ENCODE peak calls at places on chromosomes 11 and 22, in ten cellular contexts. One of them, this sample, is unnamed.

GRCh38 chr11:120054753-120055045 is 83.2 kb downstream of the TRIM29 start:
- DNase-seq in GF-D8: no peak
- DNase-seq in activated effector memory CD4-positive, alpha-beta T cell treated with anti-CD3 and anti-CD28 coated beads, Interleukin-2, amount 50 U/mL, for 16 hours: no peak
- DNase-seq in fibroblast of mammary gland: no peak
- DNase-seq in PC-9: no peak
- DNase-seq in dermis blood vessel endothelial cell: no peak
- DNase-seq in NCI-H1105: no peak
- DNase-seq in sciatic nerve: no peak
- DNase-seq in left colon: no peak
- DNase-seq in iris pigment epithelial cell: no peak
- DNase-seq in this sample: no peak

GRCh38 chr22:38815844-38816243 is 21.9 kb upstream of the DNAL4 start:
- DNase-seq in dermis blood vessel endothelial cell: no peak
- DNase-seq in PC-9: no peak
- DNase-seq in left colon: no peak
- DNase-seq in iris pigment epithelial cell: no peak
- DNase-seq in GF-D8: no peak
- DNase-seq in NCI-H1105: no peak
- DNase-seq in fibroblast of mammary gland: no peak
- DNase-seq in activated effector memory CD4-positive, alpha-beta T cell treated with anti-CD3 and anti-CD28 coated beads, Interleukin-2, amount 50 U/mL, for 16 hours: no peak
- DNase-seq in sciatic nerve: no peak
- DNase-seq in this sample: no peak

GRCh38 chr11:72629266-72629665 is 45.0 kb downstream of the PDE2A start:
- DNase-seq in PC-9: peak
- DNase-seq in left colon: peak
- DNase-seq in sciatic nerve: no peak
- DNase-seq in dermis blood vessel endothelial cell: no peak
- DNase-seq in GF-D8: no peak
- DNase-seq in iris pigment epithelial cell: no peak
- DNase-seq in fibroblast of mammary gland: no peak
- DNase-seq in activated effector memory CD4-positive, alpha-beta T cell treated with anti-CD3 and anti-CD28 coated beads, Interleukin-2, amount 50 U/mL, for 16 hours: no peak
- DNase-seq in NCI-H1105: no peak
- DNase-seq in this sample: no peak

GRCh38 chr11:6603287-6604080 is at the start of the genes ILK and RRP8:
- DNase-seq in activated effector memory CD4-positive, alpha-beta T cell treated with anti-CD3 and anti-CD28 coated beads, Interleukin-2, amount 50 U/mL, for 16 hours: peak
- DNase-seq in iris pigment epithelial cell: peak
- DNase-seq in sciatic nerve: peak
- DNase-seq in GF-D8: peak
- DNase-seq in PC-9: peak
- DNase-seq in left colon: peak
- DNase-seq in dermis blood vessel endothelial cell: peak
- DNase-seq in NCI-H1105: peak
- DNase-seq in fibroblast of mammary gland: peak
- DNase-seq in this sample: peak

GRCh38 chr11:74754507-74755255 is 6.0 kb downstream of the RNF169 start:
- DNase-seq in dermis blood vessel endothelial cell: peak
- DNase-seq in GF-D8: no peak
- DNase-seq in left colon: no peak
- DNase-seq in fibroblast of mammary gland: peak
- DNase-seq in activated effector memory CD4-positive, alpha-beta T cell treated with anti-CD3 and anti-CD28 coated beads, Interleukin-2, amount 50 U/mL, for 16 hours: no peak
- DNase-seq in PC-9: peak
- DNase-seq in NCI-H1105: no peak
- DNase-seq in sciatic nerve: no peak
- DNase-seq in iris pigment epithelial cell: peak
- DNase-seq in this sample: no peak

GRCh38 chr11:109984634-109985289 is 108.4 kb upstream of the ZC3H12C start:
- DNase-seq in PC-9: no peak
- DNase-seq in dermis blood vessel endothelial cell: no peak
- DNase-seq in NCI-H1105: no peak
- DNase-seq in iris pigment epithelial cell: no peak
- DNase-seq in sciatic nerve: no peak
- DNase-seq in left colon: no peak
- DNase-seq in GF-D8: peak
- DNase-seq in fibroblast of mammary gland: no peak
- DNase-seq in activated effector memory CD4-positive, alpha-beta T cell treated with anti-CD3 and anti-CD28 coated beads, Interleukin-2, amount 50 U/mL, for 16 hours: no peak
- DNase-seq in this sample: no peak

GRCh38 chr11:119652907-119653659 is 75.9 kb downstream of the NECTIN1 start:
- DNase-seq in iris pigment epithelial cell: no peak
- DNase-seq in GF-D8: no peak
- DNase-seq in NCI-H1105: no peak
- DNase-seq in sciatic nerve: no peak
- DNase-seq in PC-9: no peak
- DNase-seq in dermis blood vessel endothelial cell: no peak
- DNase-seq in activated effector memory CD4-positive, alpha-beta T cell treated with anti-CD3 and anti-CD28 coated beads, Interleukin-2, amount 50 U/mL, for 16 hours: no peak
- DNase-seq in left colon: no peak
- DNase-seq in fibroblast of mammary gland: no peak
- DNase-seq in this sample: no peak

GRCh38 chr11:33500865-33501479 is 199.7 kb downstream of the C11orf91 start:
- DNase-seq in NCI-H1105: no peak
- DNase-seq in PC-9: no peak
- DNase-seq in sciatic nerve: no peak
- DNase-seq in fibroblast of mammary gland: peak
- DNase-seq in dermis blood vessel endothelial cell: peak
- DNase-seq in activated effector memory CD4-positive, alpha-beta T cell treated with anti-CD3 and anti-CD28 coated beads, Interleukin-2, amount 50 U/mL, for 16 hours: no peak
- DNase-seq in iris pigment epithelial cell: peak
- DNase-seq in GF-D8: no peak
- DNase-seq in left colon: peak
- DNase-seq in this sample: no peak

GRCh38 chr11:412641-413119 is 2.1 kb downstream of the SIGIRR start:
- DNase-seq in activated effector memory CD4-positive, alpha-beta T cell treated with anti-CD3 and anti-CD28 coated beads, Interleukin-2, amount 50 U/mL, for 16 hours: no peak
- DNase-seq in PC-9: no peak
- DNase-seq in fibroblast of mammary gland: no peak
- DNase-seq in sciatic nerve: no peak
- DNase-seq in dermis blood vessel endothelial cell: no peak
- DNase-seq in NCI-H1105: no peak
- DNase-seq in iris pigment epithelial cell: no peak
- DNase-seq in GF-D8: no peak
- DNase-seq in left colon: no peak
- DNase-seq in this sample: no peak

GRCh38 chr22:42553475-42554361 is at the start of gene SERHL2:
- DNase-seq in activated effector memory CD4-positive, alpha-beta T cell treated with anti-CD3 and anti-CD28 coated beads, Interleukin-2, amount 50 U/mL, for 16 hours: peak
- DNase-seq in fibroblast of mammary gland: peak
- DNase-seq in NCI-H1105: peak
- DNase-seq in PC-9: peak
- DNase-seq in GF-D8: no peak
- DNase-seq in left colon: peak
- DNase-seq in iris pigment epithelial cell: peak
- DNase-seq in dermis blood vessel endothelial cell: peak
- DNase-seq in sciatic nerve: peak
- DNase-seq in this sample: peak

GRCh38 chr11:119741369-119742262 is 12.6 kb upstream of the NECTIN1 start:
- DNase-seq in PC-9: peak
- DNase-seq in left colon: peak
- DNase-seq in activated effector memory CD4-positive, alpha-beta T cell treated with anti-CD3 and anti-CD28 coated beads, Interleukin-2, amount 50 U/mL, for 16 hours: peak
- DNase-seq in NCI-H1105: no peak
- DNase-seq in fibroblast of mammary gland: no peak
- DNase-seq in dermis blood vessel endothelial cell: peak
- DNase-seq in sciatic nerve: peak
- DNase-seq in GF-D8: no peak
- DNase-seq in iris pigment epithelial cell: no peak
- DNase-seq in this sample: peak

GRCh38 chr11:106961518-106961917 is 56.8 kb downstream of the GUCY1A2 start:
- DNase-seq in NCI-H1105: no peak
- DNase-seq in activated effector memory CD4-positive, alpha-beta T cell treated with anti-CD3 and anti-CD28 coated beads, Interleukin-2, amount 50 U/mL, for 16 hours: no peak
- DNase-seq in fibroblast of mammary gland: peak
- DNase-seq in iris pigment epithelial cell: peak
- DNase-seq in dermis blood vessel endothelial cell: peak
- DNase-seq in left colon: no peak
- DNase-seq in sciatic nerve: no peak
- DNase-seq in PC-9: no peak
- DNase-seq in GF-D8: no peak
- DNase-seq in this sample: no peak

GRCh38 chr11:19713221-19714092 is 820 bp downstream of the NAV2 start:
- DNase-seq in NCI-H1105: no peak
- DNase-seq in sciatic nerve: no peak
- DNase-seq in iris pigment epithelial cell: peak
- DNase-seq in GF-D8: no peak
- DNase-seq in activated effector memory CD4-positive, alpha-beta T cell treated with anti-CD3 and anti-CD28 coated beads, Interleukin-2, amount 50 U/mL, for 16 hours: peak
- DNase-seq in left colon: peak
- DNase-seq in dermis blood vessel endothelial cell: peak
- DNase-seq in fibroblast of mammary gland: no peak
- DNase-seq in PC-9: no peak
- DNase-seq in this sample: peak

GRCh38 chr11:120807414-120808150 is 216.3 kb upstream of the TBCEL start:
- DNase-seq in activated effector memory CD4-positive, alpha-beta T cell treated with anti-CD3 and anti-CD28 coated beads, Interleukin-2, amount 50 U/mL, for 16 hours: no peak
- DNase-seq in GF-D8: no peak
- DNase-seq in fibroblast of mammary gland: peak
- DNase-seq in sciatic nerve: no peak
- DNase-seq in iris pigment epithelial cell: peak
- DNase-seq in PC-9: peak
- DNase-seq in left colon: no peak
- DNase-seq in dermis blood vessel endothelial cell: peak
- DNase-seq in NCI-H1105: no peak
- DNase-seq in this sample: no peak

GRCh38 chr11:47003180-47003877 is 66.8 kb downstream of the CSTPP1 start:
- DNase-seq in fibroblast of mammary gland: peak
- DNase-seq in iris pigment epithelial cell: no peak
- DNase-seq in GF-D8: peak
- DNase-seq in PC-9: no peak
- DNase-seq in left colon: no peak
- DNase-seq in sciatic nerve: no peak
- DNase-seq in NCI-H1105: no peak
- DNase-seq in dermis blood vessel endothelial cell: peak
- DNase-seq in activated effector memory CD4-positive, alpha-beta T cell treated with anti-CD3 and anti-CD28 coated beads, Interleukin-2, amount 50 U/mL, for 16 hours: no peak
- DNase-seq in this sample: no peak

GRCh38 chr11:122748968-122749687 is 89.2 kb upstream of the CRTAM start:
- DNase-seq in sciatic nerve: no peak
- DNase-seq in dermis blood vessel endothelial cell: peak
- DNase-seq in iris pigment epithelial cell: peak
- DNase-seq in activated effector memory CD4-positive, alpha-beta T cell treated with anti-CD3 and anti-CD28 coated beads, Interleukin-2, amount 50 U/mL, for 16 hours: peak
- DNase-seq in PC-9: no peak
- DNase-seq in NCI-H1105: no peak
- DNase-seq in fibroblast of mammary gland: peak
- DNase-seq in GF-D8: peak
- DNase-seq in left colon: no peak
- DNase-seq in this sample: peak

GRCh38 chr11:19642185-19642591 is 70.4 kb upstream of the NAV2 start:
- DNase-seq in PC-9: no peak
- DNase-seq in sciatic nerve: no peak
- DNase-seq in GF-D8: no peak
- DNase-seq in activated effector memory CD4-positive, alpha-beta T cell treated with anti-CD3 and anti-CD28 coated beads, Interleukin-2, amount 50 U/mL, for 16 hours: no peak
- DNase-seq in dermis blood vessel endothelial cell: no peak
- DNase-seq in iris pigment epithelial cell: no peak
- DNase-seq in fibroblast of mammary gland: peak
- DNase-seq in NCI-H1105: no peak
- DNase-seq in left colon: no peak
- DNase-seq in this sample: no peak

GRCh38 chr11:68379216-68379615 is 66.8 kb downstream of the LRP5 start:
- DNase-seq in dermis blood vessel endothelial cell: peak
- DNase-seq in NCI-H1105: no peak
- DNase-seq in PC-9: no peak
- DNase-seq in sciatic nerve: no peak
- DNase-seq in activated effector memory CD4-positive, alpha-beta T cell treated with anti-CD3 and anti-CD28 coated beads, Interleukin-2, amount 50 U/mL, for 16 hours: no peak
- DNase-seq in fibroblast of mammary gland: no peak
- DNase-seq in GF-D8: peak
- DNase-seq in left colon: no peak
- DNase-seq in iris pigment epithelial cell: no peak
- DNase-seq in this sample: no peak

GRCh38 chr11:123083623-123084029 is 21.7 kb upstream of the HSPA8 start:
- DNase-seq in activated effector memory CD4-positive, alpha-beta T cell treated with anti-CD3 and anti-CD28 coated beads, Interleukin-2, amount 50 U/mL, for 16 hours: peak
- DNase-seq in iris pigment epithelial cell: peak
- DNase-seq in left colon: peak
- DNase-seq in dermis blood vessel endothelial cell: peak
- DNase-seq in NCI-H1105: peak
- DNase-seq in PC-9: peak
- DNase-seq in fibroblast of mammary gland: peak
- DNase-seq in sciatic nerve: peak
- DNase-seq in GF-D8: no peak
- DNase-seq in this sample: peak

GRCh38 chr11:117238221-117238620 is 5.8 kb downstream of the RNF214 start:
- DNase-seq in iris pigment epithelial cell: no peak
- DNase-seq in dermis blood vessel endothelial cell: no peak
- DNase-seq in GF-D8: no peak
- DNase-seq in left colon: no peak
- DNase-seq in fibroblast of mammary gland: no peak
- DNase-seq in activated effector memory CD4-positive, alpha-beta T cell treated with anti-CD3 and anti-CD28 coated beads, Interleukin-2, amount 50 U/mL, for 16 hours: peak
- DNase-seq in NCI-H1105: no peak
- DNase-seq in PC-9: no peak
- DNase-seq in sciatic nerve: no peak
- DNase-seq in this sample: no peak

GRCh38 chr11:100631316-100631715 is 55.8 kb upstream of the ARHGAP42 start:
- DNase-seq in dermis blood vessel endothelial cell: no peak
- DNase-seq in activated effector memory CD4-positive, alpha-beta T cell treated with anti-CD3 and anti-CD28 coated beads, Interleukin-2, amount 50 U/mL, for 16 hours: no peak
- DNase-seq in sciatic nerve: no peak
- DNase-seq in NCI-H1105: no peak
- DNase-seq in left colon: no peak
- DNase-seq in GF-D8: no peak
- DNase-seq in iris pigment epithelial cell: no peak
- DNase-seq in PC-9: no peak
- DNase-seq in fibroblast of mammary gland: no peak
- DNase-seq in this sample: no peak

GRCh38 chr11:15769203-15769602 is 587.1 kb downstream of the SOX6 start:
- DNase-seq in dermis blood vessel endothelial cell: no peak
- DNase-seq in left colon: peak
- DNase-seq in activated effector memory CD4-positive, alpha-beta T cell treated with anti-CD3 and anti-CD28 coated beads, Interleukin-2, amount 50 U/mL, for 16 hours: no peak
- DNase-seq in GF-D8: no peak
- DNase-seq in NCI-H1105: no peak
- DNase-seq in PC-9: peak
- DNase-seq in iris pigment epithelial cell: no peak
- DNase-seq in fibroblast of mammary gland: no peak
- DNase-seq in sciatic nerve: no peak
- DNase-seq in this sample: no peak

GRCh38 chr11:69275178-69275577 is 18.8 kb upstream of the MYEOV start:
- DNase-seq in left colon: no peak
- DNase-seq in PC-9: no peak
- DNase-seq in iris pigment epithelial cell: no peak
- DNase-seq in GF-D8: no peak
- DNase-seq in fibroblast of mammary gland: no peak
- DNase-seq in dermis blood vessel endothelial cell: no peak
- DNase-seq in NCI-H1105: no peak
- DNase-seq in activated effector memory CD4-positive, alpha-beta T cell treated with anti-CD3 and anti-CD28 coated beads, Interleukin-2, amount 50 U/mL, for 16 hours: no peak
- DNase-seq in sciatic nerve: no peak
- DNase-seq in this sample: no peak

GRCh38 chr11:78417888-78418583 is 416 bp upstream of the GAB2 start:
- DNase-seq in iris pigment epithelial cell: peak
- DNase-seq in left colon: peak
- DNase-seq in PC-9: peak
- DNase-seq in sciatic nerve: peak
- DNase-seq in dermis blood vessel endothelial cell: peak
- DNase-seq in activated effector memory CD4-positive, alpha-beta T cell treated with anti-CD3 and anti-CD28 coated beads, Interleukin-2, amount 50 U/mL, for 16 hours: peak
- DNase-seq in fibroblast of mammary gland: peak
- DNase-seq in NCI-H1105: peak
- DNase-seq in GF-D8: peak
- DNase-seq in this sample: peak